ENCODE peak calls at places on chromosome 12, in ten cellular contexts. One of them, this sample, is unnamed.

GRCh38 chr12:1886396-1887008 is 31.9 kb downstream of the CACNA2D4 start:
- DNase-seq in fibroblast of the aortic adventitia: no peak
- DNase-seq in left ventricle myocardium inferior: no peak
- DNase-seq in AG09319: no peak
- DNase-seq in AG04450: no peak
- DNase-seq in BE2C: no peak
- DNase-seq in cardiac muscle cell: no peak
- DNase-seq in psoas muscle: no peak
- DNase-seq in GM06990: no peak
- DNase-seq in NB4: no peak
- DNase-seq in this sample: no peak

GRCh38 chr12:3030821-3031415 is 46.3 kb upstream of the TSPAN9 start:
- DNase-seq in psoas muscle: no peak
- DNase-seq in left ventricle myocardium inferior: no peak
- DNase-seq in BE2C: no peak
- DNase-seq in fibroblast of the aortic adventitia: no peak
- DNase-seq in cardiac muscle cell: no peak
- DNase-seq in AG09319: no peak
- DNase-seq in AG04450: no peak
- DNase-seq in GM06990: no peak
- DNase-seq in NB4: no peak
- DNase-seq in this sample: no peak

GRCh38 chr12:1834186-1834925 is 14.0 kb downstream of the LRTM2 start:
- DNase-seq in AG09319: no peak
- DNase-seq in GM06990: no peak
- DNase-seq in NB4: no peak
- DNase-seq in AG04450: no peak
- DNase-seq in left ventricle myocardium inferior: no peak
- DNase-seq in fibroblast of the aortic adventitia: no peak
- DNase-seq in cardiac muscle cell: no peak
- DNase-seq in BE2C: no peak
- DNase-seq in psoas muscle: no peak
- DNase-seq in this sample: no peak

GRCh38 chr12:4274960-4275868 is 1.7 kb downstream of the CCND2 start:
- DNase-seq in GM06990: peak
- DNase-seq in left ventricle myocardium inferior: no peak
- DNase-seq in NB4: peak
- DNase-seq in BE2C: no peak
- DNase-seq in AG04450: no peak
- DNase-seq in fibroblast of the aortic adventitia: peak
- DNase-seq in psoas muscle: no peak
- DNase-seq in AG09319: no peak
- DNase-seq in cardiac muscle cell: peak
- DNase-seq in this sample: no peak

GRCh38 chr12:7018350-7019042 is at the start of gene LPCAT3:
- DNase-seq in BE2C: peak
- DNase-seq in AG09319: peak
- DNase-seq in NB4: peak
- DNase-seq in GM06990: peak
- DNase-seq in cardiac muscle cell: peak
- DNase-seq in left ventricle myocardium inferior: peak
- DNase-seq in psoas muscle: peak
- DNase-seq in AG04450: peak
- DNase-seq in fibroblast of the aortic adventitia: peak
- DNase-seq in this sample: peak

GRCh38 chr12:89448951-89449371 is 75.6 kb downstream of the GALNT4 start:
- DNase-seq in AG04450: no peak
- DNase-seq in psoas muscle: no peak
- DNase-seq in fibroblast of the aortic adventitia: no peak
- DNase-seq in cardiac muscle cell: no peak
- DNase-seq in left ventricle myocardium inferior: no peak
- DNase-seq in GM06990: no peak
- DNase-seq in AG09319: no peak
- DNase-seq in NB4: no peak
- DNase-seq in BE2C: no peak
- DNase-seq in this sample: no peak

GRCh38 chr12:104677441-104678089 is 220.8 kb downstream of the CHST11 start:
- DNase-seq in AG09319: no peak
- DNase-seq in GM06990: no peak
- DNase-seq in psoas muscle: no peak
- DNase-seq in NB4: no peak
- DNase-seq in AG04450: no peak
- DNase-seq in fibroblast of the aortic adventitia: no peak
- DNase-seq in BE2C: no peak
- DNase-seq in left ventricle myocardium inferior: no peak
- DNase-seq in cardiac muscle cell: no peak
- DNase-seq in this sample: no peak

GRCh38 chr12:46516238-46516932 is 143.8 kb upstream of the SLC38A2 start:
- DNase-seq in NB4: no peak
- DNase-seq in psoas muscle: no peak
- DNase-seq in left ventricle myocardium inferior: no peak
- DNase-seq in AG04450: no peak
- DNase-seq in fibroblast of the aortic adventitia: no peak
- DNase-seq in GM06990: no peak
- DNase-seq in AG09319: no peak
- DNase-seq in cardiac muscle cell: no peak
- DNase-seq in BE2C: no peak
- DNase-seq in this sample: no peak

GRCh38 chr12:26001530-26001929 is 43.0 kb downstream of the RASSF8 start:
- DNase-seq in GM06990: no peak
- DNase-seq in psoas muscle: no peak
- DNase-seq in fibroblast of the aortic adventitia: no peak
- DNase-seq in AG04450: no peak
- DNase-seq in BE2C: no peak
- DNase-seq in left ventricle myocardium inferior: no peak
- DNase-seq in AG09319: no peak
- DNase-seq in cardiac muscle cell: no peak
- DNase-seq in NB4: peak
- DNase-seq in this sample: no peak

GRCh38 chr12:125773033-125773432 is 707.8 kb downstream of the AACS start:
- DNase-seq in NB4: peak
- DNase-seq in left ventricle myocardium inferior: no peak
- DNase-seq in AG09319: no peak
- DNase-seq in AG04450: no peak
- DNase-seq in GM06990: peak
- DNase-seq in BE2C: peak
- DNase-seq in fibroblast of the aortic adventitia: no peak
- DNase-seq in cardiac muscle cell: peak
- DNase-seq in psoas muscle: no peak
- DNase-seq in this sample: no peak

GRCh38 chr12:31752450-31752849 is 23.6 kb upstream of the AMN1 start:
- DNase-seq in GM06990: no peak
- DNase-seq in AG04450: no peak
- DNase-seq in AG09319: no peak
- DNase-seq in cardiac muscle cell: no peak
- DNase-seq in left ventricle myocardium inferior: no peak
- DNase-seq in psoas muscle: no peak
- DNase-seq in fibroblast of the aortic adventitia: no peak
- DNase-seq in NB4: no peak
- DNase-seq in BE2C: no peak
- DNase-seq in this sample: no peak

GRCh38 chr12:29242921-29243431 is 93.9 kb downstream of the FAR2 start:
- DNase-seq in GM06990: no peak
- DNase-seq in AG09319: no peak
- DNase-seq in cardiac muscle cell: no peak
- DNase-seq in NB4: peak
- DNase-seq in fibroblast of the aortic adventitia: no peak
- DNase-seq in left ventricle myocardium inferior: no peak
- DNase-seq in psoas muscle: no peak
- DNase-seq in BE2C: no peak
- DNase-seq in AG04450: no peak
- DNase-seq in this sample: no peak

GRCh38 chr12:127485528-127485927 is 781.4 kb upstream of the TMEM132C start:
- DNase-seq in GM06990: no peak
- DNase-seq in fibroblast of the aortic adventitia: peak
- DNase-seq in AG09319: peak
- DNase-seq in psoas muscle: no peak
- DNase-seq in NB4: peak
- DNase-seq in BE2C: no peak
- DNase-seq in AG04450: peak
- DNase-seq in left ventricle myocardium inferior: no peak
- DNase-seq in cardiac muscle cell: no peak
- DNase-seq in this sample: no peak

GRCh38 chr12:45794422-45794821 is 64.9 kb downstream of the ARID2 start:
- DNase-seq in AG04450: no peak
- DNase-seq in NB4: peak
- DNase-seq in cardiac muscle cell: peak
- DNase-seq in GM06990: no peak
- DNase-seq in left ventricle myocardium inferior: no peak
- DNase-seq in BE2C: no peak
- DNase-seq in fibroblast of the aortic adventitia: no peak
- DNase-seq in psoas muscle: no peak
- DNase-seq in AG09319: no peak
- DNase-seq in this sample: no peak

GRCh38 chr12:106994579-106995220 is 7.8 kb upstream of the MTERF2 start:
- DNase-seq in left ventricle myocardium inferior: no peak
- DNase-seq in psoas muscle: no peak
- DNase-seq in AG04450: peak
- DNase-seq in NB4: no peak
- DNase-seq in AG09319: no peak
- DNase-seq in GM06990: no peak
- DNase-seq in cardiac muscle cell: peak
- DNase-seq in BE2C: no peak
- DNase-seq in fibroblast of the aortic adventitia: peak
- DNase-seq in this sample: no peak

GRCh38 chr12:13255792-13256704 is 59.5 kb downstream of the EMP1 start:
- DNase-seq in GM06990: peak
- DNase-seq in NB4: peak
- DNase-seq in psoas muscle: peak
- DNase-seq in AG04450: peak
- DNase-seq in cardiac muscle cell: peak
- DNase-seq in BE2C: peak
- DNase-seq in left ventricle myocardium inferior: peak
- DNase-seq in fibroblast of the aortic adventitia: peak
- DNase-seq in AG09319: peak
- DNase-seq in this sample: peak

GRCh38 chr12:13258717-13259119 is 62.2 kb downstream of the EMP1 start:
- DNase-seq in BE2C: no peak
- DNase-seq in AG04450: no peak
- DNase-seq in GM06990: no peak
- DNase-seq in left ventricle myocardium inferior: no peak
- DNase-seq in cardiac muscle cell: no peak
- DNase-seq in psoas muscle: no peak
- DNase-seq in fibroblast of the aortic adventitia: no peak
- DNase-seq in AG09319: no peak
- DNase-seq in NB4: no peak
- DNase-seq in this sample: no peak

GRCh38 chr12:13256705-13257045 is 60.1 kb downstream of the EMP1 start:
- DNase-seq in NB4: no peak
- DNase-seq in psoas muscle: no peak
- DNase-seq in cardiac muscle cell: no peak
- DNase-seq in AG04450: no peak
- DNase-seq in fibroblast of the aortic adventitia: no peak
- DNase-seq in left ventricle myocardium inferior: no peak
- DNase-seq in AG09319: no peak
- DNase-seq in BE2C: no peak
- DNase-seq in GM06990: no peak
- DNase-seq in this sample: no peak

GRCh38 chr12:13257356-13257875 is 60.9 kb downstream of the EMP1 start:
- DNase-seq in psoas muscle: no peak
- DNase-seq in NB4: no peak
- DNase-seq in cardiac muscle cell: no peak
- DNase-seq in BE2C: no peak
- DNase-seq in GM06990: no peak
- DNase-seq in fibroblast of the aortic adventitia: peak
- DNase-seq in AG04450: no peak
- DNase-seq in left ventricle myocardium inferior: no peak
- DNase-seq in AG09319: no peak
- DNase-seq in this sample: no peak

GRCh38 chr12:13258212-13258611 is 61.7 kb downstream of the EMP1 start:
- DNase-seq in left ventricle myocardium inferior: no peak
- DNase-seq in cardiac muscle cell: no peak
- DNase-seq in psoas muscle: no peak
- DNase-seq in AG09319: no peak
- DNase-seq in AG04450: no peak
- DNase-seq in NB4: no peak
- DNase-seq in GM06990: no peak
- DNase-seq in fibroblast of the aortic adventitia: peak
- DNase-seq in BE2C: no peak
- DNase-seq in this sample: no peak
- TF ChIP-seq CTCF in left ventricle myocardium inferior: no peak
- TF ChIP-seq CTCF in cardiac muscle cell: no peak
- TF ChIP-seq CTCF in psoas muscle: no peak
- TF ChIP-seq CTCF in AG09319: no peak
- TF ChIP-seq CTCF in AG04450: no peak
- TF ChIP-seq CTCF in NB4: no peak
- TF ChIP-seq CTCF in GM06990: no peak
- TF ChIP-seq CTCF in fibroblast of the aortic adventitia: no peak
- TF ChIP-seq CTCF in BE2C: no peak
- TF ChIP-seq CTCF in this sample: no peak

GRCh38 chr12:40375076-40375475 is 150.3 kb downstream of the LRRK2 start:
- DNase-seq in cardiac muscle cell: no peak
- DNase-seq in BE2C: no peak
- DNase-seq in psoas muscle: no peak
- DNase-seq in GM06990: no peak
- DNase-seq in AG04450: no peak
- DNase-seq in AG09319: no peak
- DNase-seq in left ventricle myocardium inferior: no peak
- DNase-seq in NB4: peak
- DNase-seq in fibroblast of the aortic adventitia: peak
- DNase-seq in this sample: no peak
- TF ChIP-seq CTCF in cardiac muscle cell: peak
- TF ChIP-seq CTCF in BE2C: peak
- TF ChIP-seq CTCF in psoas muscle: no peak
- TF ChIP-seq CTCF in GM06990: peak
- TF ChIP-seq CTCF in AG04450: peak
- TF ChIP-seq CTCF in AG09319: peak
- TF ChIP-seq CTCF in left ventricle myocardium inferior: peak
- TF ChIP-seq CTCF in NB4: peak
- TF ChIP-seq CTCF in fibroblast of the aortic adventitia: peak
- TF ChIP-seq CTCF in this sample: no peak

GRCh38 chr12:56905852-56906251 is 28.4 kb downstream of the SDR9C7 start:
- DNase-seq in NB4: no peak
- DNase-seq in psoas muscle: no peak
- DNase-seq in GM06990: no peak
- DNase-seq in BE2C: no peak
- DNase-seq in left ventricle myocardium inferior: no peak
- DNase-seq in AG04450: no peak
- DNase-seq in fibroblast of the aortic adventitia: no peak
- DNase-seq in cardiac muscle cell: no peak
- DNase-seq in AG09319: no peak
- DNase-seq in this sample: no peak
- TF ChIP-seq CTCF in NB4: no peak
- TF ChIP-seq CTCF in psoas muscle: no peak
- TF ChIP-seq CTCF in GM06990: no peak
- TF ChIP-seq CTCF in BE2C: no peak
- TF ChIP-seq CTCF in left ventricle myocardium inferior: no peak
- TF ChIP-seq CTCF in AG04450: no peak
- TF ChIP-seq CTCF in fibroblast of the aortic adventitia: no peak
- TF ChIP-seq CTCF in cardiac muscle cell: no peak
- TF ChIP-seq CTCF in AG09319: no peak
- TF ChIP-seq CTCF in this sample: no peak

DNA sequence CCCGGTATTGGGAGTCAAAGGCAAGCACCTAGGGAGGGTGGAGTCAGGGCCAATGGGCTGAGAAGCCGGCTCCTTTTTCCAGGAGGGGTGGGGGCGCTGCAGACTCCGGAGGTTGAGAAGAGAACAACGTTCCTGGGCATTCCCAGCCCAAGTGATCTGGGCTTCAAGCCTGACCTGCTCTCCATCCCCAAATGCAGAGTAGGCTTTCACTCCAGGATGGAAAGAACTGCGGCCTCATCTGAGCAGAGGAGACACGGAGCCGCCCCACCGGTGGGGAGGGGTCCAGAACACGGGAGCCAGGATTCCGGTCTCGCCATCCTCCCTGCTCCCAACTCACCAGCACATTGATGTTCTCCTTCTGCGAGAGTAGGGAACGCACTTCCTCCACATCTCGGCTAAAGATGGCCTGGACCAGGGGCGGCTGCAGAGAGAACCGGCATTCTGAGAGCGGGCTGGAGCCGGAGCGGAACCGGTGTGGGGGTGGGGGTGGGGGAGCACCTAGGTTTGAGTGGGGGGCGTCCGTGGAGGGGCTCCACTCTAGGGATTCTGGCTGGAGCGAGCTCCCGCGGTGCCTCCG is 605 bp downstream of the ANKRD52 start:
- DNase-seq in fibroblast of the aortic adventitia: peak
- DNase-seq in AG04450: no peak
- DNase-seq in BE2C: peak
- DNase-seq in psoas muscle: no peak
- DNase-seq in AG09319: no peak
- DNase-seq in left ventricle myocardium inferior: no peak
- DNase-seq in GM06990: no peak
- DNase-seq in cardiac muscle cell: peak
- DNase-seq in NB4: no peak
- DNase-seq in this sample: no peak
- TF ChIP-seq CTCF in fibroblast of the aortic adventitia: no peak
- TF ChIP-seq CTCF in AG04450: no peak
- TF ChIP-seq CTCF in BE2C: peak
- TF ChIP-seq CTCF in psoas muscle: no peak
- TF ChIP-seq CTCF in AG09319: peak
- TF ChIP-seq CTCF in left ventricle myocardium inferior: no peak
- TF ChIP-seq CTCF in GM06990: peak
- TF ChIP-seq CTCF in cardiac muscle cell: peak
- TF ChIP-seq CTCF in NB4: no peak
- TF ChIP-seq CTCF in this sample: no peak

This sample was measured in omental fat pad.